ENCODE peak calls at places on chromosomes 4 and X, in four cellular contexts. C is mesenchymal stem cell, O is uterus, Q is Peyer's patch. N is an unnamed sample.
A peak's percentile ranks its signal among the peaks of the same experiment; 100 is the strongest.

GRCh38 chr4:5381981-5382441 is 326.3 kb downstream of the EVC2 start:
- DNase-seq in C (peak; percentile 83), O (no peak), Q (no peak), N (no peak)

GRCh38 chr4:153028535-153028934 is 92.4 kb downstream of the FHDC1 start:
- DNase-seq in C (no peak), O (no peak), Q (no peak), N (no peak)

GRCh38 chr4:52096048-52096447 is 44.9 kb downstream of the SPATA18 start:
- DNase-seq in C (peak; percentile 24), O (no peak), Q (no peak), N (no peak)

GRCh38 chrX:107894038-107894437 is 68.4 kb downstream of the MID2 start:
- DNase-seq in C (peak; percentile 44), O (no peak), Q (no peak), N (no peak)

GRCh38 chr4:52926575-52926974 is 64.5 kb downstream of the RASL11B start:
- DNase-seq in C (no peak), O (no peak), Q (no peak), N (no peak)

GRCh38 chr4:47714269-47714668 is 123.6 kb downstream of the CORIN start:
- DNase-seq in C (no peak), O (no peak), Q (no peak), N (no peak)

GRCh38 chrX:131985526-131986049 is 37.5 kb upstream of the STK26 start:
- DNase-seq in C (no peak), O (no peak), Q (no peak), N (no peak)

GRCh38 chr4:54657556-54658313 is at the start of gene KIT:
- DNase-seq in C (peak; percentile 38), O (peak; percentile 41), Q (no peak), N (no peak)

GRCh38 chrX:69282893-69283690 is 117.8 kb upstream of the PJA1 start:
- DNase-seq in C (no peak), O (no peak), Q (no peak), N (no peak)

GRCh38 chr4:69156913-69157312 is 57.6 kb downstream of the UGT2B11 start:
- DNase-seq in C (peak; percentile 5), O (no peak), Q (no peak), N (no peak)

GRCh38 chr4:143336828-143337599 is at the start of gene GAB1:
- DNase-seq in C (peak; percentile 92), O (peak; percentile 74), Q (peak; percentile 25), N (peak; percentile 61)

GRCh38 chr4:10106421-10107039 is 10.1 kb downstream of the WDR1 start:
- DNase-seq in C (peak; percentile 95), O (peak; percentile 96), Q (peak; percentile 37), N (peak; percentile 84)

GRCh38 chr4:174405923-174406322 is 116.4 kb downstream of the HPGD start:
- DNase-seq in C (no peak), O (no peak), Q (no peak), N (no peak)

GRCh38 chrX:153647461-153648357 is 706 bp downstream of the DUSP9 start:
- DNase-seq in C (no peak), O (peak; percentile 6), Q (no peak), N (no peak)

GRCh38 chrX:51905711-51906110 is 12.3 kb downstream of the MAGED1 start:
- DNase-seq in C (no peak), O (no peak), Q (no peak), N (no peak)

GRCh38 chr4:38125816-38126215 is 165.6 kb downstream of the PTTG2 start:
- DNase-seq in C (no peak), O (no peak), Q (no peak), N (no peak)

GRCh38 chr4:38129452-38129830 is 169.2 kb downstream of the PTTG2 start:
- DNase-seq in C (peak; percentile 63), O (no peak), Q (no peak), N (no peak)

GRCh38 chr4:38130884-38131283 is 170.7 kb downstream of the PTTG2 start:
- DNase-seq in C (no peak), O (no peak), Q (no peak), N (no peak)

GRCh38 chr4:38131371-38132139 is 171.4 kb downstream of the PTTG2 start:
- DNase-seq in C (peak; percentile 65), O (peak; percentile 38), Q (no peak), N (no peak)

DNA sequence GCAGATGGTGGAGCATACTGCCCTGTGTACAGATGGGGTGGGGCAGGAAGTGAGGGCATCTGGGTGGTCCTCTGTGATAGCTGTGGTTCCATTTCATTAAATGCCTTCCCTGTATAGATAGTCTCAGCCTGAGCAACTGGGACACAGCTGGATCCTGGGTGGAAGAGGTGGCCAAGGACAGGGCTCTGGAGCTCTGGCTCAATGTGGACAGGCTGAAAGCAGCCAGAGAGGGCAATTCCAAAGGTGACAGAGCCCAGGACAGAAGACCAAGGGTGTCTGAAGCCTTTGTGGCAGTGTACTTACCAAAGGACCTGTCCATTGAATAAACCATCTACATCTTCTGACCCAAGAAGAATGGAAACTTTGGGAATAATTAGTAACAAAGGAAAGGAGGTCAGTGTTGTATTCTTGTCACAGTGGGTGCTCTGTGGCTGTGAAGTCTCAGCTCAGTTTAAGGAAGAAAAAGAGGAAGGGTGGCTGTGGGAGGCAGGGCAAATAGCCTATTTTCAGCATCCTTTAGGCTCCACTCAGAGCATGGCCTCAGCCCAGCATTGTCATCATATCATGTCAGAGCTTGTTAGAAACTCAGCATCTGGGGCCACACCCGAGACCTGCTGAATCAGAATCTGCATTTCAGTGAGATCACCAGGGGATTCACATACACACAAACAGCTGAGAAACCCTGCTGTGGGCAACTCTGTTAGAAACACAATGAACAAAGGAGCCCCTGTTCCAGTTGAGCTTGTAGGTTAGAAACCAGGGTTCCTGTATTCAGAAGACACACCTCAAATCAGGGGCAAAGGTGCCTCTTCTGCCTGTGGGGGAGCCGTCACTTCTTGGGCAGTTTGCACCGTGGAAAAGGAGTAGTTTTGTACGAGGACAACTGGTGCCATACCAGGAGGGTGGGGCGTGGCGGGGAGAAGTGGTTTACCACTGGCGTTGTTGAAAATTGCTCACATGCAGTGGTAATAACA is 168.6 kb downstream of the PTTG2 start:
- DNase-seq in C (no peak), O (no peak), Q (peak; percentile 22), N (no peak)
- H3K27ac ChIP-seq in C (no peak overlapping the region), O (peak overlapping the region; percentile 94), Q (peak overlapping the region; percentile 45), N (no peak overlapping the region)

DNA sequence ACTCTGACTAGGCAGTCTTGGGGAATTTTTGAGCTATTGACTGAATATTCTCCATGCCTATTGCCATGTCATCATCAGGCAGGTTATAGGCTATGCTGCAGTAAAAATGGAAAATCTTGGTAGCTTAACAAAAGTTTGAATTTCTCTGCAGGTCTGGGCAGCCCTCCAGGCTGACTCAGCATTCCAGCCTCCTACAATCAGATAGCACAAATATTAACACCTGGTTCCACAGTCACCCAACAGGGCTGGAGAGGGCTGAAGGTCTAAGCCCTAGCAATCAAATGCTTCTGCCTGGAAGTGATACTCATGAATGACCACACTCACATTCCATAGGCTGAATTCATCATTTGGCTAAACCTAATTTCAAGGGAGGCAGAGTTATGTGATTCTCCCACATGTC is 9.6 kb upstream of the PPP3CA start:
- DNase-seq in C (peak; percentile 73), O (no peak), Q (no peak), N (no peak)
- H3K27ac ChIP-seq in C (peak overlapping the region; percentile 84), O (no peak overlapping the region), Q (peak overlapping the region; percentile 8), N (no peak overlapping the region)

DNA sequence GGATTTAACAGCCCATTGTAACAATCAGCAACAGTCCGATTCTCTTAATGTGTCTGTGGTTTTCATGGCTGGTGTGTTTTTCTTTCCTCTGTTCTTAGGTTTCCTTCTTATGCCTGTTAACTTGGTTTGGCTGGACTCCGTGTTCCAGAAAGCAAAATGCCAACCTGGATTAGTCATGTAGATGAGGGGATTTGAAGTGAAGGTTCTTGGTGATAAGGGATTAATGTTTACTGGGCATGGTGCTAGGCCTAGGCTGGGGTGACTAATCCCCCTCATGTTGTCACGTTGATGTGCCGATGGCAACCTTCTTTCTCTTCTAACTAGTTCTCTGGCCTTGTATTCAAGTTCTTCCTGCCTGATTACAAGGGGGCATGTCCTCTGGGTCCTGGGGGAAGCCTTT is 85.9 kb downstream of the REPS2 start:
- DNase-seq in C (no peak), O (peak; percentile 64), Q (no peak), N (peak; percentile 14)
- H3K27ac ChIP-seq in C (no peak overlapping the region), O (peak overlapping the region; percentile 53), Q (no peak overlapping the region), N (no peak overlapping the region)

GRCh38 chrX:120485562-120486520 is 16.7 kb upstream of the LAMP2 start:
- DNase-seq in C (peak; percentile 78), O (peak; percentile 75), Q (peak; percentile 50), N (peak; percentile 69)

DNA sequence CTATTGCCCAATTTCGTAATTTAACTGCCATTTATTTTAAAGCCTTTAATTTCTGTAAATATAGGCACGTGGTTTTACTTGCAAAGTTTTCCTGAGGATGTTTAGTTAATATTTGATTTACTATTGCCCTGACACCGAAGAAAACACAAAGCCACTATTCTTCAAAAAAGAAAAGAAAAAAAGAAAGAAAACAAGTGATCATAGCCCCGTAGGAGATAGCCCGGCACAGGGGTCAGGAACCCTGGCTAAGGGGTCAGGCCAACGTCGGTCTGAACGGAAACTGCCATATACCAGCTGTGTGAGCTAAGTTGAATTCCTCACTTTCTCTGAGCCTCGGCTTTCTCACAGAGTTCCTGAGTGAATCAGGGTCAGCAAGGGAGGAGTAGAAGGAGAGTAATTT is 17.7 kb upstream of the LAMP2 start:
- DNase-seq in C (no peak), O (no peak), Q (no peak), N (no peak)
- H3K27ac ChIP-seq in C (no peak overlapping the region), O (no peak overlapping the region), Q (no peak overlapping the region), N (no peak overlapping the region)

DNA sequence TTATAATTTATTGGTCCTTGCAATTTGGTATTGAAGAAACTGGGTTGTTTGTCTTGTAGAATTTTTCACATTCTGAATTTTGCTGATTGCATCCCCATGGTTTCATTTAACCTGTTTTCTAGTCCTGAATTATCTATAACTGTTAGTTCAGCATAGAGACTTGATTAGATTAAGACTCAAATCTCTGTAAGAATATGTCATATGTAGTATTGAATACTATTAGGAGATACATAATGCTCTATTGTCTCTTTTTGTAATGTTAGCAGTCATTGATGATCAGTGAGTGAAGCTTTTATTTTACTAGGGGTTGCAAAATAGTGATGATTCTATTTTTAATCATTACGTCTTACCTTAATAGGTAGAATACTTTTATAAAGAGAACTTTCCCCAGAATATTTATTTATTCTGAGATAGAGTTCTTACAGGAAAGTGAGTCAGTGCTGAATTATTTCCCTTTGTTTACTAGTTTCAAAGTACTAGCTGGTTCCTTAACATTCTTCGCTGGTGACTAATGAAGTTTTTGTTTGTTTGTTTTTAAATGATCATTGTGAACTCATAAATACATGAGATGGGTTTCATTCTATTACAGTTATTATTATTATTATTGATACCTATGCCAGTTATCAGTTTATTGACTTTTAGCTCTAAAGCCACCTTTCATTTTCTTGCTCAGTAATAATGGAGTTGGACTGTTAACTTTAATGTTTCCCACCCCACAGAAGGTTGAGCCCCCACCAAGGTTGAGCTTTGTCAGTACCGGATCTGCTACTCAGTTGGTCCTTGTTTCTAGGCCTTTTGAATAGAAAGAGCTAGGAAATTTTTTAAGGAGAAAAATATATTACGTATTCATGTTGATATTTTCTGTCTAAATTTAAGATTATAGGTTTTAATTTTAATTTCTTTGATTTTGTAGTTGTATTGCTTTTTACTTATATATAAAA is 102.3 kb downstream of the LARP1B start:
- DNase-seq in C (peak; percentile 87), O (no peak), Q (no peak), N (no peak)
- H3K27ac ChIP-seq in C (no peak overlapping the region), O (no peak overlapping the region), Q (no peak overlapping the region), N (no peak overlapping the region)